ENCODE peak calls at places on chromosomes 3 and 15, in nine cellular contexts. Z is fibroblast of pulmonary artery, Q is body of pancreas, T is A549, Y is GM12865, K is OCI-LY7, R is fibroblast of mammary gland, P is epithelial cell of esophagus, S is sigmoid colon. E is an unnamed sample.
A peak's percentile ranks its signal among the peaks of the same experiment; 100 is the strongest.

GRCh38 chr3:49133226-49133951 is 539 bp upstream of the LAMB2 start:
- DNase-seq in Z (peak; percentile 91), Q (peak; percentile 90), T (peak; percentile 81), Y (no peak), K (no peak), R (peak; percentile 84), P (peak; percentile 92), S (peak; percentile 95), E (peak; percentile 84)

GRCh38 chr3:157429703-157430102 is 6.9 kb upstream of the PTX3 start:
- DNase-seq in Z (peak; percentile 68), Q (no peak), T (no peak), Y (peak; percentile 7), K (no peak), R (peak; percentile 56), P (peak; percentile 13), S (no peak), E (no peak)

GRCh38 chr3:42700366-42701288 is 2.0 kb downstream of the HHATL start:
- DNase-seq in Z (no peak), Q (no peak), T (no peak), Y (no peak), K (no peak), R (no peak), P (no peak), S (no peak), E (peak; percentile 32)

GRCh38 chr3:76044601-76045600 is 259.6 kb upstream of the ZNF717 start:
- DNase-seq in Z (peak; percentile 26), Q (peak; percentile 70), T (peak; percentile 10), Y (peak; percentile 34), K (peak; percentile 27), R (peak; percentile 42), P (peak; percentile 52), S (no peak), E (no peak)

GRCh38 chr3:46378426-46378942 is 7.7 kb downstream of the CCR5 start:
- DNase-seq in Z (peak; percentile 62), Q (peak; percentile 67), T (peak; percentile 56), Y (peak; percentile 75), K (peak; percentile 73), R (peak; percentile 57), P (peak; percentile 70), S (peak; percentile 73), E (peak; percentile 73)

GRCh38 chr3:122353901-122354401 is 28.9 kb downstream of the CSTA start:
- DNase-seq in Z (no peak), Q (no peak), T (no peak), Y (no peak), K (no peak), R (no peak), P (no peak), S (no peak), E (no peak)

GRCh38 chr15:80852676-80853075 is 73.5 kb downstream of the CEMIP start:
- DNase-seq in Z (no peak), Q (no peak), T (no peak), Y (no peak), K (no peak), R (no peak), P (peak; percentile 84), S (no peak), E (no peak)

GRCh38 chr3:57048052-57048671 is 12.3 kb upstream of the SPATA12 start:
- DNase-seq in Z (peak; percentile 47), Q (peak; percentile 16), T (no peak), Y (no peak), K (no peak), R (peak; percentile 89), P (no peak), S (peak; percentile 78), E (no peak)

GRCh38 chr3:107217161-107217560 is 160.1 kb upstream of the CCDC54 start:
- DNase-seq in Z (peak; percentile 98), Q (no peak), T (peak; percentile 42), Y (no peak), K (no peak), R (peak; percentile 98), P (peak; percentile 89), S (no peak), E (no peak)

DNA sequence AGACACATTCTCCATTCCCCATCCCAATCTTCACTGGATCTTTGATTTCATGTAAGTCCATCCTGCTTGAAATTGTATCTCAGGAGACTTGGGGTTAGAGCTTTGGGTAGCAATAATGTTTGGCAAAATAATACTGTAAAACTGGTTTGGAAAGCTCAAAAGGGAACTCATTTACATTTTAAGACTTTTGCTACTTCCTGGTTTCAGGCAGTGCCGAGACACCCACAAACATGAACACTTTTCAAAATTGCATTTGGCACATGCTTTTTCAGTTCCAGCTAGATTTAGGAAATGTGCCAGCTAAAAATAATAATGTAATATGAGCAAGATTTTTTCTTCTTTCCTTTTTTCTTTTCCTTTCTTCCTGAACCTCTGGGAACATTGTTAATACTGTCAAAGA is 145.7 kb upstream of the CBLB start:
- DNase-seq in Z (no peak), Q (no peak), T (no peak), Y (no peak), K (no peak), R (no peak), P (no peak), S (no peak), E (no peak)
- H3K4me3 ChIP-seq in Z (no peak overlapping the region), Q (no peak overlapping the region), T (no peak overlapping the region), Y (no peak overlapping the region), K (no peak overlapping the region), R (no peak overlapping the region), P (no peak overlapping the region), S (no peak overlapping the region), E (no peak overlapping the region)

GRCh38 chr3:70516081-70516480 is 203.6 kb upstream of the MDFIC2 start:
- DNase-seq in Z (no peak), Q (peak; percentile 61), T (no peak), Y (no peak), K (no peak), R (no peak), P (no peak), S (no peak), E (no peak)
- TF ChIP-seq CTCF in Z (no peak), Q (no peak), T (no peak), Y (no peak), K (no peak), R (no peak), P (no peak), S (no peak), E (no peak)

DNA sequence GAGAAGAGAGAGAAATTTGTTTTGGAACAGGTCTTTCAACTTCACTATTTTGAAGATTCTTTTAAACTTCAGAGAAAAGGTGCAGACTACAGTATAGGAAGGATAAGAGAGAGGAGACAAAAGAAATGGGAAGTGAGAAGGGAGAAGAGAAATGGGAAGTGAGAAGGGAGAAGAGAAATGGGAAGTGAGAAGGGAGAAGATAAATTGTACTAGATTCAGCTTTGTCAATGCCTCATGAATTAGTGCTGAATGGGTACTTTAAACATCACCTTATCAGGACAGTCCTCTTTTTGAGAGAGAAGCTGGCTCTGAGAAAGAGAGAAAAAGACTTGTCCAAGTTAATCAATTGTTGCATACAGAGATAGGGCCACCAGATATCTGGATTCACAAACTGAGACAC is 963 bp downstream of the P3H2 start:
- DNase-seq in Z (no peak), Q (no peak), T (no peak), Y (no peak), K (no peak), R (no peak), P (no peak), S (no peak), E (no peak)
- H3K4me3 ChIP-seq in Z (peak overlapping the region; percentile 65), Q (no peak overlapping the region), T (peak overlapping the region; percentile 96), Y (peak overlapping the region; percentile 87), K (no peak overlapping the region), R (peak overlapping the region; percentile 55), P (peak overlapping the region; percentile 58), S (peak overlapping the region; percentile 87), E (peak overlapping the region; percentile 83)

GRCh38 chr15:73771380-73772095 is 18.4 kb upstream of the INSYN1 start:
- DNase-seq in Z (no peak), Q (no peak), T (no peak), Y (no peak), K (no peak), R (no peak), P (no peak), S (no peak), E (no peak)
- TF ChIP-seq CTCF in Z (no peak), Q (no peak), T (no peak), Y (no peak), K (no peak), R (no peak), P (no peak), S (no peak), E (no peak)

GRCh38 chr3:71389911-71390573 is 193.5 kb downstream of the FOXP1 start:
- DNase-seq in Z (peak; percentile 67), Q (peak; percentile 78), T (peak; percentile 41), Y (no peak), K (peak; percentile 59), R (peak; percentile 47), P (peak; percentile 22), S (peak; percentile 76), E (no peak)
- H3K4me3 ChIP-seq in Z (peak overlapping the region; percentile 8), Q (no peak overlapping the region), T (no peak overlapping the region), Y (no peak overlapping the region), K (peak overlapping the region; percentile 46), R (no peak overlapping the region), P (no peak overlapping the region), S (no peak overlapping the region), E (no peak overlapping the region)

GRCh38 chr3:20250786-20251185 is 64.8 kb upstream of the SGO1 start:
- DNase-seq in Z (no peak), Q (no peak), T (no peak), Y (no peak), K (no peak), R (no peak), P (no peak), S (no peak), E (no peak)
- TF ChIP-seq CTCF in Z (no peak), Q (no peak), T (no peak), Y (no peak), K (no peak), R (no peak), P (no peak), S (no peak), E (no peak)

DNA sequence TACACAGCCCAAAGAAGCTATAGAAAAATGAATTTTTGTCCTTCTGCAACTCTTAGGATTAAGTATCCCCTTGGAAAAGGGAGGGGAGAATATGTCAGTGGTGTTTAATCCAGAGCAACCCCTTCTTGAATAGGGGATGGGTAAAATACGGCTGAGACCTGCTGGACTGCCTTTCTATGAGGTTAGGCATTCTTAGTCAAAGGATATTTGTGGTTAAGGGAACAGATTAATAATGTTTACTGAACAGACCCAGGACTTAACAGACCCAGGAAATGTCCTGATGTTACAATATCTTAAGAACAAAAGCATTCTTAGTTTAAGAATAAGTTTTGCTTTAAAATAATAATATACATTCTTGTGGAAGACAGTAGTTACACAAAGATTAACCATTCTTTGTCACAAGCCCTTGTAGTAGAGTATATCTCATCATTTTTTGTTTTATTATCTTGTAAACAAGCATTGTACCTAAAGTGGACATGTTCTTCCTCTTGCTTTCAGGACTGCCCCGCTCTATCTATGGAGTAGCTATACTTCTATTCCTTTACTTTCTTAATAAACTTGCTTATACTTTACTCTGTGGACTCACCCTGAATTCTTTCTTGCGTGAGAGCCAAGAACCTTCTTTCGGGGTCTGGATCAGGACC is 43.8 kb upstream of the B3GALNT1 start:
- DNase-seq in Z (peak; percentile 23), Q (no peak), T (no peak), Y (no peak), K (no peak), R (peak; percentile 51), P (peak; percentile 37), S (no peak), E (no peak)
- H3K4me3 ChIP-seq in Z (no peak overlapping the region), Q (no peak overlapping the region), T (no peak overlapping the region), Y (no peak overlapping the region), K (no peak overlapping the region), R (no peak overlapping the region), P (no peak overlapping the region), S (no peak overlapping the region), E (no peak overlapping the region)

GRCh38 chr15:76647612-76648011 is 257.5 kb downstream of the SCAPER start:
- DNase-seq in Z (no peak), Q (no peak), T (no peak), Y (no peak), K (no peak), R (no peak), P (no peak), S (no peak), E (no peak)

GRCh38 chr15:76642671-76643070 is 262.5 kb downstream of the SCAPER start:
- DNase-seq in Z (peak; percentile 3), Q (no peak), T (no peak), Y (peak; percentile 3), K (no peak), R (peak; percentile 7), P (no peak), S (no peak), E (no peak)
- TF ChIP-seq CTCF in Z (peak; percentile 23), Q (no peak), T (peak; percentile 28), Y (peak; percentile 9), K (peak; percentile 69), R (peak; percentile 45), P (peak; percentile 23), S (no peak), E (peak; percentile 25)